ENCODE peak calls at places on chromosome 6, in five cellular contexts. Q, T, W, Z and X are unnamed samples.
A peak's percentile ranks its signal among the peaks of the same experiment; 100 is the strongest.

GRCh38 chr6:41503841-41504525 is 42.2 kb upstream of the FOXP4 start:
- DNase-seq in T (peak; percentile 44), Z (no peak), W (peak; percentile 58), Q (no peak), X (no peak)

GRCh38 chr6:159617444-159617843 is 75.6 kb downstream of the SOD2 start:
- DNase-seq in W (no peak), Q (no peak), T (no peak), Z (no peak), X (no peak)

GRCh38 chr6:14270142-14270893 is 152.7 kb downstream of the CD83 start:
- DNase-seq in T (no peak), Z (no peak), W (no peak), Q (no peak), X (no peak)

GRCh38 chr6:52013035-52013434 is 74.4 kb downstream of the PKHD1 start:
- DNase-seq in Q (no peak), W (no peak), Z (no peak), T (no peak), X (no peak)

GRCh38 chr6:56729719-56730118 is 87.0 kb upstream of the DST start:
- DNase-seq in Q (no peak), T (no peak), Z (no peak), W (no peak), X (no peak)

GRCh38 chr6:109456710-109457595 is 1.4 kb upstream of the MICAL1 start:
- DNase-seq in Q (peak; percentile 47), T (peak; percentile 36), W (no peak), Z (peak; percentile 73), X (no peak)

GRCh38 chr6:39585641-39586040 is 139.6 kb downstream of the KIF6 start:
- DNase-seq in Q (no peak), Z (no peak), T (no peak), W (no peak), X (no peak)

GRCh38 chr6:12472601-12473038 is 182.5 kb downstream of the EDN1 start:
- DNase-seq in Z (peak; percentile 70), Q (peak; percentile 20), W (no peak), T (no peak), X (no peak)

GRCh38 chr6:117399924-117400323 is 25.8 kb downstream of the ROS1 start:
- DNase-seq in Z (no peak), W (no peak), T (no peak), Q (no peak), X (no peak)

GRCh38 chr6:55046869-55047422 is 127.4 kb upstream of the HCRTR2 start:
- DNase-seq in Q (peak; percentile 18), T (no peak), W (no peak), Z (no peak), X (no peak)

GRCh38 chr6:21053612-21054011 is 519.4 kb downstream of the CDKAL1 start:
- DNase-seq in Q (no peak), T (no peak), W (no peak), Z (no peak), X (no peak)

GRCh38 chr6:4470698-4471210 is 305.4 kb upstream of the CDYL start:
- DNase-seq in Z (no peak), T (no peak), W (no peak), Q (no peak), X (no peak)

GRCh38 chr6:119915971-119916370 is 566.4 kb upstream of the MAN1A1 start:
- DNase-seq in Z (no peak), W (no peak), Q (no peak), T (no peak), X (no peak)

GRCh38 chr6:81767163-81768000 is 14.9 kb upstream of the TENT5A start:
- DNase-seq in W (no peak), T (no peak), Q (no peak), Z (no peak), X (no peak)

GRCh38 chr6:39091163-39091562 is 23.8 kb downstream of the SAYSD1 start:
- DNase-seq in W (no peak), Z (no peak), T (no peak), Q (no peak), X (no peak)

GRCh38 chr6:40195751-40196518 is 261.7 kb upstream of the MOCS1 start:
- DNase-seq in W (no peak), Z (peak; percentile 37), Q (no peak), T (no peak), X (no peak)

GRCh38 chr6:32046450-32047083 is 8.4 kb downstream of the CYP21A2 start:
- DNase-seq in W (no peak), Q (peak; percentile 54), Z (no peak), T (no peak), X (no peak)

GRCh38 chr6:130955755-130956154 is 107.3 kb downstream of the EPB41L2 start:
- DNase-seq in Z (no peak), Q (no peak), W (no peak), T (no peak), X (no peak)

GRCh38 chr6:44824567-44824966 is 437.1 kb downstream of the CDC5L start:
- DNase-seq in T (no peak), W (no peak), Z (no peak), Q (no peak), X (no peak)

GRCh38 chr6:122947355-122947754 is 48.7 kb upstream of the CLVS2 start:
- DNase-seq in T (no peak), Z (no peak), Q (no peak), W (no peak), X (no peak)

GRCh38 chr6:31834367-31834703 is 6.8 kb downstream of the HSPA1B start:
- DNase-seq in W (peak; percentile 70), Q (peak; percentile 90), T (no peak), Z (peak; percentile 89), X (peak; percentile 95)

GRCh38 chr6:25487012-25487411 is 165.0 kb upstream of the SCGN start:
- DNase-seq in Q (no peak), T (no peak), Z (no peak), W (no peak), X (no peak)

GRCh38 chr6:25486580-25486979 is 165.4 kb upstream of the SCGN start:
- DNase-seq in Z (no peak), W (no peak), Q (no peak), T (no peak), X (no peak)

GRCh38 chr6:25489399-25489798 is 162.6 kb upstream of the SCGN start:
- DNase-seq in Z (no peak), T (no peak), W (no peak), Q (no peak), X (no peak)

GRCh38 chr6:25490018-25490865 is 161.8 kb upstream of the SCGN start:
- DNase-seq in Q (peak; percentile 74), Z (peak; percentile 70), T (peak; percentile 84), W (peak; percentile 43), X (peak; percentile 26)

GRCh38 chr6:25488156-25488555 is 163.9 kb upstream of the SCGN start:
- DNase-seq in W (no peak), Q (no peak), Z (no peak), T (no peak), X (no peak)
- TF ChIP-seq CTCF in W (no peak), Q (no peak), Z (no peak), T (no peak), X (no peak)

GRCh38 chr6:15504040-15504491 is 158.8 kb downstream of the DTNBP1 start:
- DNase-seq in Z (no peak), W (no peak), T (no peak), Q (peak; percentile 47), X (no peak)
- TF ChIP-seq CTCF in Z (no peak), W (no peak), T (no peak), Q (peak; percentile 12), X (no peak)

GRCh38 chr6:2158596-2159271 is 86.7 kb downstream of the GMDS start:
- DNase-seq in Z (no peak), W (no peak), Q (no peak), T (no peak), X (no peak)
- TF ChIP-seq CTCF in Z (no peak), W (no peak), Q (peak; percentile 36), T (no peak), X (no peak)

GRCh38 chr6:33296797-33297405 is 1.8 kb downstream of the RGL2 start:
- DNase-seq in T (no peak), W (no peak), Z (no peak), Q (no peak), X (no peak)

GRCh38 chr6:33292996-33293682 is 3.7 kb downstream of the PFDN6 start:
- DNase-seq in Q (no peak), Z (no peak), T (no peak), W (no peak), X (no peak)

GRCh38 chr6:33297406-33297955 is 1.3 kb downstream of the RGL2 start:
- DNase-seq in T (peak; percentile 54), W (peak; percentile 45), Q (no peak), Z (peak; percentile 76), X (no peak)

GRCh38 chr6:33295621-33296369 is 2.9 kb downstream of the RGL2 start:
- DNase-seq in T (no peak), Q (no peak), Z (no peak), W (no peak), X (no peak)

GRCh38 chr6:33294086-33294823 is 4.5 kb downstream of the RGL2 start:
- DNase-seq in W (no peak), T (no peak), Q (no peak), Z (no peak), X (no peak)
- TF ChIP-seq CTCF in W (no peak), T (no peak), Q (no peak), Z (no peak), X (no peak)

GRCh38 chr6:16989382-16989781 is 112.5 kb upstream of the STMND1 start:
- DNase-seq in Z (no peak), W (no peak), T (no peak), Q (no peak), X (no peak)
- TF ChIP-seq CTCF in Z (no peak), W (no peak), T (no peak), Q (no peak), X (no peak)

GRCh38 chr6:36343109-36343508 is 6.4 kb upstream of the BNIP5 start:
- DNase-seq in T (no peak), Z (peak; percentile 6), W (no peak), Q (no peak), X (no peak)
- TF ChIP-seq CTCF in T (no peak), Z (no peak), W (no peak), Q (no peak), X (no peak)

GRCh38 chr6:25013249-25013648 is 77.5 kb upstream of the RIPOR2 start:
- DNase-seq in Q (no peak), W (no peak), T (peak; percentile 25), Z (no peak), X (no peak)
- TF ChIP-seq CTCF in Q (no peak), W (no peak), T (no peak), Z (no peak), X (peak; percentile 59)

DNA sequence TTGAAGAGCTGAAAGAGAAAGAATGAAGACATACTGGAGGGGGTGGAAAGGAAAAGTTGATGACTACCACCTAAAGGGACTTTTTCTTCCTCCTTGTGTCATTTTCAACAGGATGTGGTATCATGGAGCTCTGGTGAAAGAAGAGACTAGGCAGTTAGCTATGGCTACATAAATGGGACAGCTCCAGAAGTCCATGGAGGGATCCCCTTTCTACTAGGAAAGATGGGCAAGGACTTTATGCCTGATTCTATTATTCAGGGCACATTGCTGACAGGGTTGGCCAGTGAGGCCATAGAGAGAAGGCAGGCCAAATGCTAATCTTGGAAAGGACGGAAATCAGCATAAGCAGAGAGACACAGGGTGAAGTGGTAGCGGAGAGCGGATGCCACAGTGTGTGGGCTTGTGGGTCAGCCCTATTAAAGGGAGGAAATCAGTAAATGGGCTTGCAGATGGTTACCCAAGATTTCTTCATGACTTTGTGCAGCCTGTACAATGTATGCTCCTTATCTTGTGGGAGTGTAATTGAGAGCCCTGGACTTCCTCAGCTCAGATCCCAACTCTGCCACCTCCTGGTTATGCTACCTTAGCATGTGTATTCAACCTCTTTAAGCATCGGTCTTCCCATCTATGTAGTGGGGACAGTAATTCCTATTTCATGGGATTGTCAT is 77.4 kb upstream of the TMEM170B start:
- DNase-seq in T (no peak), Q (no peak), W (peak; percentile 22), Z (no peak), X (peak; percentile 61)
- TF ChIP-seq CTCF in T (no peak), Q (peak; percentile 27), W (no peak), Z (no peak), X (peak; percentile 19)